ENCODE peak calls at places on chromosome 1, in six cellular contexts. F, Q, P, U, W and E are unnamed samples.

GRCh38 chr1:55695553-55695952 is 480.4 kb upstream of the USP24 start:
- DNase-seq in F (no peak), Q (no peak), P (peak), U (no peak), W (no peak), E (no peak)

GRCh38 chr1:153364181-153364580 is 6.5 kb downstream of the S100A9 start:
- DNase-seq in F (no peak), Q (peak), P (no peak), U (no peak), W (no peak), E (no peak)

GRCh38 chr1:212596798-212597197 is 11.8 kb upstream of the ATF3 start:
- DNase-seq in F (no peak), Q (no peak), P (no peak), U (no peak), W (no peak), E (no peak)

GRCh38 chr1:212037900-212038299 is 2.4 kb downstream of the DTL start:
- DNase-seq in F (no peak), Q (no peak), P (peak), U (no peak), W (no peak), E (no peak)

GRCh38 chr1:216903389-216903754 is 180.1 kb upstream of the ESRRG start:
- DNase-seq in F (no peak), Q (no peak), P (peak), U (no peak), W (peak), E (no peak)

GRCh38 chr1:46461809-46462448 is 27.7 kb upstream of the DMBX1 start:
- DNase-seq in F (no peak), Q (no peak), P (peak), U (no peak), W (no peak), E (no peak)

GRCh38 chr1:43134068-43134467 is 38.0 kb downstream of the EBNA1BP2 start:
- DNase-seq in F (no peak), Q (no peak), P (no peak), U (no peak), W (no peak), E (peak)

GRCh38 chr1:53306168-53306567 is 21.7 kb downstream of the LRP8 start:
- DNase-seq in F (no peak), Q (no peak), P (peak), U (no peak), W (no peak), E (no peak)

GRCh38 chr1:41920658-41921057 is 1.9 kb upstream of the HIVEP3 start:
- DNase-seq in F (no peak), Q (peak), P (peak), U (no peak), W (peak), E (peak)

GRCh38 chr1:183515002-183515689 is 42.8 kb downstream of the SMG7 start:
- DNase-seq in F (peak), Q (no peak), P (peak), U (no peak), W (peak), E (no peak)

GRCh38 chr1:85464497-85465098 is 361 bp downstream of the DDAH1 start:
- DNase-seq in F (peak), Q (peak), P (peak), U (no peak), W (peak), E (peak)

GRCh38 chr1:58927722-58928085 is 143.9 kb upstream of the JUN start:
- DNase-seq in F (no peak), Q (peak), P (no peak), U (no peak), W (no peak), E (no peak)

GRCh38 chr1:115330480-115331013 is 7.5 kb downstream of the NGF start:
- DNase-seq in F (no peak), Q (no peak), P (peak), U (no peak), W (no peak), E (no peak)

GRCh38 chr1:29579821-29580425 is 343.6 kb downstream of the PTPRU start:
- DNase-seq in F (no peak), Q (no peak), P (peak), U (no peak), W (peak), E (no peak)

GRCh38 chr1:3465091-3465934 is 10.8 kb downstream of the ARHGEF16 start:
- DNase-seq in F (no peak), Q (no peak), P (no peak), U (no peak), W (no peak), E (no peak)

GRCh38 chr1:27018316-27018715 is 5.7 kb upstream of the TENT5B start:
- DNase-seq in F (no peak), Q (no peak), P (no peak), U (no peak), W (no peak), E (no peak)